ENCODE peak calls at places on chromosome 3, in six cellular contexts. V, N, L, U, Q and D are unnamed samples.

GRCh38 chr3:56469141-56469540 is 874 bp upstream of the ERC2 start:
- DNase-seq in N (no peak), Q (no peak), U (no peak), L (no peak), V (no peak), D (no peak)

GRCh38 chr3:27960133-27960532 is 238.0 kb upstream of the EOMES start:
- DNase-seq in V (no peak), U (no peak), L (no peak), Q (no peak), N (no peak), D (no peak)

GRCh38 chr3:122942937-122943827 is 84.4 kb downstream of the SEMA5B start:
- DNase-seq in N (peak; percentile 27), L (peak; percentile 89), U (peak; percentile 55), Q (no peak), V (peak; percentile 90), D (peak; percentile 11)

GRCh38 chr3:23919628-23920027 is 2.7 kb downstream of the RPL15 start:
- DNase-seq in L (no peak), V (no peak), Q (no peak), U (no peak), N (no peak), D (no peak)

GRCh38 chr3:184765730-184766074 is 46.3 kb upstream of the VPS8 start:
- DNase-seq in L (no peak), V (no peak), N (no peak), Q (no peak), U (no peak), D (no peak)

GRCh38 chr3:124731760-124732159 is 1.5 kb downstream of the UMPS start:
- DNase-seq in N (no peak), L (no peak), V (no peak), Q (no peak), U (no peak), D (no peak)

GRCh38 chr3:98954806-98955205 is 53.3 kb upstream of the DCBLD2 start:
- DNase-seq in V (no peak), N (no peak), U (no peak), Q (no peak), L (no peak), D (peak; percentile 44)

GRCh38 chr3:123194552-123194951 is 7.2 kb upstream of the SEC22A start:
- DNase-seq in U (peak; percentile 17), V (peak; percentile 89), N (no peak), L (peak; percentile 74), Q (no peak), D (no peak)

GRCh38 chr3:39911465-39912309 is 102.3 kb downstream of the MYRIP start:
- DNase-seq in Q (no peak), L (no peak), N (no peak), U (no peak), V (peak; percentile 53), D (no peak)

GRCh38 chr3:196988241-196989029 is 19.8 kb upstream of the PIGZ start:
- DNase-seq in U (no peak), L (peak; percentile 65), Q (no peak), V (peak; percentile 75), N (peak; percentile 17), D (no peak)

GRCh38 chr3:154900777-154901176 is 179.3 kb upstream of the MME start:
- DNase-seq in N (no peak), V (no peak), U (no peak), Q (no peak), L (no peak), D (no peak)

GRCh38 chr3:47421741-47422649 is 41.2 kb downstream of the PTPN23 start:
- DNase-seq in V (no peak), L (no peak), U (no peak), Q (no peak), N (peak; percentile 54), D (no peak)

GRCh38 chr3:83074485-83074884 is 1313.0 kb upstream of the GBE1 start:
- DNase-seq in L (no peak), U (no peak), Q (no peak), N (no peak), V (no peak), D (no peak)

GRCh38 chr3:10561942-10562565 is 56.7 kb upstream of the ATP2B2 start:
- DNase-seq in U (no peak), N (no peak), Q (no peak), L (no peak), V (no peak), D (no peak)

GRCh38 chr3:72346526-72346926 is 501.7 kb downstream of the SHQ1 start:
- DNase-seq in U (peak; percentile 85), V (no peak), L (no peak), Q (no peak), N (peak; percentile 85), D (peak; percentile 95)

GRCh38 chr3:58469096-58469495 is 22.8 kb upstream of the KCTD6 start:
- DNase-seq in V (no peak), N (no peak), U (no peak), L (no peak), Q (no peak), D (no peak)

GRCh38 chr3:183449391-183449790 is 21.0 kb upstream of the MCF2L2 start:
- DNase-seq in N (no peak), L (peak; percentile 66), V (peak; percentile 48), U (peak; percentile 42), Q (no peak), D (no peak)

GRCh38 chr3:45057557-45057956 is 31.5 kb downstream of the CLEC3B start:
- DNase-seq in Q (no peak), N (no peak), V (no peak), U (no peak), L (no peak), D (no peak)

GRCh38 chr3:196227629-196228493 is 11.5 kb downstream of the SLC51A start:
- DNase-seq in N (no peak), V (peak; percentile 36), L (no peak), Q (no peak), U (no peak), D (no peak)

GRCh38 chr3:110178965-110179364 is 841.6 kb upstream of the DPPA4 start:
- DNase-seq in Q (no peak), N (no peak), L (peak; percentile 17), U (no peak), V (no peak), D (no peak)

DNA sequence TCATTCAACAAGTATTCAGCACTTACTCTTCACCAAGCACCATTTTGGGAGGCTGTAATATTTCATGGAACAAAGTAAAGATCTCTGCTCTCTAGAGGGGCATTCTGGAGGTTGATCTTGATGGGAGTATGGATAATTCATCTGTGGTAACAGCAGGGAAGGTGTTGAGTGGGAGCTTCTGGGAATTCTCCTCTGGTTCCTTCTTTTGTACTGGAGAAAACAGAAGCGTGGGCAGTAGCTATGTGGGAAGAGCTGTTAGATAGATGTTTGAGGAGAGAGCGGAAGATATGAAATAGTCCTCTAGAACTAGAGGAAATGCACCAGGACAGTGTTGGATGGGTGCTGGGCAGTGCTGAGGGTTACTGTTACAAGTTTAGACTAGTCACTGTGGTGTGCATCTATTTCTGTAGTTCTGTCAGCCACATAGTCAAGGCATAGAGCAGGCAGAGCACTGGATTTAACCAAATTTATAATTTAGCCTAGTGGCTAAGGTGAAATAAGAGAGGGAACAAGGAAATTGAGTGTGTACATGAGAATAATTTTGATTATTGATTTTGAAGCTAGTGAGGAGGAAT is 9.6 kb downstream of the NMD3 start:
- DNase-seq in V (no peak), L (no peak), Q (no peak), U (no peak), N (no peak), D (no peak)
- H3K4me3 ChIP-seq in V (no peak overlapping the region), L (no peak overlapping the region), Q (no peak overlapping the region), U (no peak overlapping the region), N (no peak overlapping the region), D (no peak overlapping the region)

GRCh38 chr3:9009976-9010545 is 46.8 kb upstream of the RAD18 start:
- DNase-seq in L (no peak), N (no peak), Q (peak; percentile 1), V (no peak), U (no peak), D (no peak)

GRCh38 chr3:9015250-9015649 is 52.0 kb upstream of the RAD18 start:
- DNase-seq in Q (no peak), L (no peak), U (no peak), N (no peak), V (no peak), D (no peak)

GRCh38 chr3:9012521-9012920 is 49.2 kb upstream of the RAD18 start:
- DNase-seq in U (no peak), L (no peak), Q (no peak), N (no peak), V (no peak), D (no peak)

GRCh38 chr3:9013782-9014181 is 50.5 kb upstream of the RAD18 start:
- DNase-seq in Q (no peak), V (no peak), U (no peak), N (no peak), L (no peak), D (no peak)

DNA sequence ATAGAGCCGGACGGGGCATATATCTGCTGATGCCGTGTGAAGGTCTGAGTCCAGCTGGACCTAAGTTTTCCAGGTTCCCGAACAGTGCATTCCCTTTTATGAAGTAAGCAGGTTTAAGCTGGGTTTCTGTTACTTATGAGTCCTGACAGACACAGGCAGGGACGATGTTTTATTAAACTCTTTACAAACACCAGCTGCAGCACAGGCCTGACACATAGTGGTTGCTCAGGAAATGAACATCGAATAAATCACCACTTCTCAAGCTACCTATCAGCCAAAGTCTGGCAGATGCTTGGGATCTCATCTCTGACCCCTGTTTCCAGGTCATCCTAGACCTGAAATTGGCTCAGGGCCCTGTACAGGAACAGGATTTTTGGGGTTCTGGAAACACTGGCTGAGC is 50.9 kb upstream of the RAD18 start:
- DNase-seq in V (no peak), U (peak; percentile 4), N (no peak), Q (peak; percentile 13), L (no peak), D (no peak)
- TF ChIP-seq CTCF in V (no peak), U (peak; percentile 28), N (no peak), Q (no peak), L (no peak), D (no peak)

DNA sequence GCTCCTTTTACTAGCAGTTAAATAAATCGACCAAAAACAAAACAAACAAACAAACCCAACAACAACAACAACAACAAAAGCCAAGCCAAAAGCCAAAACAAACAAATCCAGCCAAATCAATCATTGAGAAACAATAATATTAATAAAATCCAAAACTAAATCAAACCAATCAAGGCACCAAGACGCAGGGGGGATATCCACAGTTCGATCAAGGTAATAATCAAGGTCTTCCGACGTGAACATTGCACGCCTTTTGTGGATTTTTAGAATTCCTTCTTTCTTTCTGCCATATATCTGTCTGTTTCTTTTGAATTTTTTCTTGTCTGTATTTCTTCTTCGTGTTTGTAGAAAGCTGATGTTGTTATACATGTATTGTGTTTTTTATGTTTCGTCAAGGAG is 860 bp downstream of the ARPP21 start:
- DNase-seq in L (no peak), Q (no peak), V (no peak), N (no peak), U (no peak), D (no peak)
- H3K4me3 ChIP-seq in L (peak overlapping the region; percentile 58), Q (peak overlapping the region; percentile 43), V (peak overlapping the region; percentile 84), N (no peak overlapping the region), U (peak overlapping the region; percentile 74), D (no peak overlapping the region)

DNA sequence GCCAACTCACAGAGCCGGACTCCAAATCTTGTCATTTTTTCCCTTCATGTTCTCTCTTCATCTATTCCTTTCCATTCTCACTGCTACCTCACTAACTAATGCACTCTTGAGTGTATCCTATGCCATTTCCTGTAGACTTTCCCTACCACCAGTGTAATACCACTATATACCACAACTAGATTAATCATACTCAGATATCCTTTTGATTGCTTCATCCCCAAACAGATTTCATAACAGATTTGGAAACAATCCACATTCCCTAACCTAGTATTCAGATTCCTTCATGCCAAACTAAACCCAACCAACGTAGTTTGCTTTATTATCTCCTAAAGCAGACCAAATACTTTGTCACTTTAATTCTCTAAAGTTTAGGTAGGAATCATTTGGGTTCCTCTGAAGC is 2.6 kb upstream of the PLOD2 start:
- DNase-seq in N (no peak), U (peak; percentile 66), L (no peak), V (no peak), Q (no peak), D (no peak)
- TF ChIP-seq CTCF in N (no peak), U (no peak), L (no peak), V (peak; percentile 7), Q (no peak), D (no peak)